ENCODE peak calls at places on chromosome 15, in seven cellular contexts. X, R, I, B, J, E and O are unnamed samples.
A peak's percentile ranks its signal among the peaks of the same experiment; 100 is the strongest.

GRCh38 chr15:68310178-68310810 is 32.7 kb downstream of the FEM1B start:
- DNase-seq in X (no peak), R (no peak), I (no peak), B (no peak), J (no peak), E (no peak), O (no peak)

GRCh38 chr15:88541709-88542341 is 4.7 kb downstream of the DET1 start:
- DNase-seq in X (no peak), R (no peak), I (no peak), B (no peak), J (no peak), E (no peak), O (no peak)

GRCh38 chr15:31200735-31201151 is 99.2 kb upstream of the TRPM1 start:
- DNase-seq in X (peak; percentile 74), R (no peak), I (peak; percentile 84), B (peak; percentile 83), J (peak; percentile 81), E (peak; percentile 72), O (peak; percentile 61)

GRCh38 chr15:56608140-56608778 is 125.0 kb downstream of the ZNF280D start:
- DNase-seq in X (no peak), R (no peak), I (peak; percentile 30), B (no peak), J (no peak), E (no peak), O (no peak)

GRCh38 chr15:32965897-32966296 is 228.6 kb downstream of the FMN1 start:
- DNase-seq in X (no peak), R (no peak), I (no peak), B (no peak), J (no peak), E (no peak), O (no peak)

GRCh38 chr15:58213587-58214360 is 75.6 kb downstream of the AQP9 start:
- DNase-seq in X (no peak), R (no peak), I (peak; percentile 76), B (no peak), J (no peak), E (no peak), O (peak; percentile 79)

GRCh38 chr15:29612096-29612495 is 210.2 kb downstream of the TJP1 start:
- DNase-seq in X (no peak), R (no peak), I (peak; percentile 98), B (no peak), J (no peak), E (no peak), O (peak; percentile 96)

GRCh38 chr15:36757189-36757814 is 177.9 kb downstream of the CDIN1 start:
- DNase-seq in X (no peak), R (no peak), I (peak; percentile 51), B (no peak), J (no peak), E (no peak), O (peak; percentile 24)

GRCh38 chr15:48579945-48580671 is 65.4 kb downstream of the FBN1 start:
- DNase-seq in X (no peak), R (no peak), I (peak; percentile 59), B (no peak), J (no peak), E (no peak), O (peak; percentile 44)

GRCh38 chr15:57705746-57706404 is 639 bp upstream of the POLR2M start:
- DNase-seq in X (no peak), R (no peak), I (no peak), B (no peak), J (no peak), E (no peak), O (no peak)

GRCh38 chr15:39135989-39136388 is 444.9 kb upstream of the THBS1 start:
- DNase-seq in X (no peak), R (no peak), I (peak; percentile 87), B (no peak), J (no peak), E (no peak), O (peak; percentile 78)

GRCh38 chr15:53525894-53526293 is 233.6 kb downstream of the WDR72 start:
- DNase-seq in X (no peak), R (no peak), I (no peak), B (no peak), J (no peak), E (no peak), O (no peak)

GRCh38 chr15:49864251-49864650 is 243.4 kb downstream of the DTWD1 start:
- DNase-seq in X (no peak), R (no peak), I (no peak), B (no peak), J (no peak), E (no peak), O (no peak)

GRCh38 chr15:72135719-72136118 is 17.5 kb downstream of the SENP8 start:
- DNase-seq in X (no peak), R (no peak), I (no peak), B (no peak), J (no peak), E (no peak), O (no peak)

GRCh38 chr15:59104602-59104911 is 389 bp upstream of the CCNB2 start:
- DNase-seq in X (no peak), R (no peak), I (no peak), B (no peak), J (no peak), E (peak; percentile 13), O (no peak)

GRCh38 chr15:99031681-99032080 is 24.1 kb upstream of the PGPEP1L start:
- DNase-seq in X (no peak), R (no peak), I (no peak), B (no peak), J (no peak), E (no peak), O (no peak)

GRCh38 chr15:99032935-99033334 is 25.3 kb upstream of the PGPEP1L start:
- DNase-seq in X (no peak), R (no peak), I (no peak), B (no peak), J (no peak), E (no peak), O (no peak)

GRCh38 chr15:99042909-99043308 is 35.3 kb upstream of the PGPEP1L start:
- DNase-seq in X (no peak), R (no peak), I (no peak), B (no peak), J (no peak), E (no peak), O (no peak)

GRCh38 chr15:99037646-99038045 is 30.1 kb upstream of the PGPEP1L start:
- DNase-seq in X (no peak), R (no peak), I (no peak), B (no peak), J (no peak), E (no peak), O (no peak)
- TF ChIP-seq CTCF in X (no peak), R (no peak), I (no peak), B (no peak), J (no peak), E (no peak), O (no peak)

GRCh38 chr15:80591938-80592825 is 102.9 kb upstream of the ABHD17C start:
- DNase-seq in X (no peak), R (no peak), I (no peak), B (no peak), J (no peak), E (no peak), O (no peak)
- TF ChIP-seq CTCF in X (no peak), R (no peak), I (no peak), B (no peak), J (no peak), E (no peak), O (no peak)

DNA sequence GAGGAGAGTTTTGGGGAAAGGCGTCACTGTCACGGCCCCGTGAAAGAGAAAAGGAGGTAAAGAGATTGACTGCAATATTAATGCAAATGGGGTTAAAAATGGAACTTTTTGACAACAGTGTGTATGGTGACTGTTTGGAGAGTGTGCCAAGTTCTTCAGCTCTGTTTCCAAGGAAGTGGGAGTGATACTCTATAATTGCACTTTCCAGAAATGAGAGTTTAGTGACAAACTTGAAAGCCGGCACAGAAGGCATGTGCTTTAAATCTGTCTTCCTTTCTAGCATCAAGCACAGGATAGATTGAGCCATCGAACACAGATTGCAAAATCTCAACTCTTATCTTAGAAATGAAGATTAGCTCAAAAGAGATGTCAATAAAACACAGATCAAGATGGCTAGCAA is 51.9 kb upstream of the SNRPA1 start:
- DNase-seq in X (no peak), R (no peak), I (no peak), B (no peak), J (no peak), E (no peak), O (no peak)
- TF ChIP-seq CTCF in X (no peak), R (no peak), I (no peak), B (no peak), J (no peak), E (no peak), O (no peak)

GRCh38 chr15:40743921-40744809 is 10.9 kb downstream of the RMDN3 start:
- DNase-seq in X (no peak), R (peak; percentile 83), I (peak; percentile 77), B (peak; percentile 69), J (no peak), E (no peak), O (peak; percentile 70)
- TF ChIP-seq CTCF in X (no peak), R (no peak), I (peak; percentile 35), B (no peak), J (no peak), E (no peak), O (no peak)

DNA sequence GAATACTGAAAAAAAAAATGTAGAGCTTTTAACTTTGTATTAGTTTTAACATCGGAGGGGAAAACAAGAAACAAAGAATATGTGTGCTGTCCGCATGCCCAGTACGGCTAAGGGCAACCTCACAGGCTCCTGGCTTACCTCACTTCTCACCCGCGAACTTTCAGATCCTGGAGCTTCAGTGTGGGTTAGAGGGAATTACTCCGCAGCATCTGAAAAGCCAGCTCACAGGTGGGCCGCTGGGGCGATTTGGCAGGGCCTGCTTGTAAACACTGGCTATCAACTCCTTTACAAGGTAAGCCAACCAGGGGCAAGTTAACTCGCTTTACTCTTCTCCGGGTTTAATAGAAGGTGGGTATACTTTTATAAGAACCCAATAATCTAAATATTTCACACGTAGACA is 152.7 kb upstream of the ICE2 start:
- DNase-seq in X (no peak), R (no peak), I (no peak), B (no peak), J (no peak), E (no peak), O (no peak)
- TF ChIP-seq CTCF in X (no peak), R (no peak), I (no peak), B (no peak), J (no peak), E (no peak), O (no peak)

GRCh38 chr15:62482715-62483429 is 317.8 kb upstream of the C2CD4B start:
- DNase-seq in X (no peak), R (no peak), I (peak; percentile 47), B (no peak), J (no peak), E (no peak), O (peak; percentile 40)
- TF ChIP-seq CTCF in X (no peak), R (no peak), I (peak; percentile 51), B (no peak), J (no peak), E (no peak), O (peak; percentile 33)